ENCODE peak calls at places on chromosomes 4 and X, in eight cellular contexts. M is NCI-H1092; K is stomach; P is Kasumi-1; F is memory B cell; Z is HEK293T; N is stimulated activated CD8-positive, alpha-beta memory T cell treated with anti-CD3 and anti-CD28 coated beads, Interleukin-12 subunit alpha, Interleukin-12 subunit beta, amount 100 ng/mL, for 4 hours; T is stimulated activated CD4-positive, alpha-beta T cell treated with anti-CD3 and anti-CD28 coated beads, Interleukin-1b, Interleukin-23, amount 100 ng/mL, for 1 hour. D is an unnamed sample.

GRCh38 chrX:139158256-139158655 is 372.3 kb upstream of the F9 start:
- DNase-seq in P (no peak), M (no peak), Z (no peak), N (no peak), T (no peak), F (no peak), K (peak), D (no peak)

GRCh38 chrX:153414838-153415552 is 3.7 kb downstream of the ZFP92 start:
- DNase-seq in Z (no peak), F (no peak), M (no peak), N (no peak), T (no peak), P (no peak), K (no peak), D (no peak)

GRCh38 chr4:10753326-10753725 is 68.8 kb upstream of the CLNK start:
- DNase-seq in M (no peak), P (no peak), T (no peak), K (no peak), Z (no peak), N (no peak), F (no peak), D (no peak)

GRCh38 chrX:155334486-155335316 is at the start of gene CLIC2:
- DNase-seq in K (peak), M (peak), Z (no peak), N (no peak), P (no peak), T (no peak), F (no peak), D (no peak)

GRCh38 chr4:2662598-2662997 is 93.5 kb downstream of the TNIP2 start:
- DNase-seq in K (no peak), T (no peak), Z (no peak), M (no peak), F (no peak), N (no peak), P (no peak), D (no peak)

GRCh38 chr4:38377195-38377594 is 286.8 kb upstream of the KLF3 start:
- DNase-seq in M (no peak), T (no peak), F (no peak), P (no peak), Z (no peak), K (no peak), N (no peak), D (no peak)

GRCh38 chrX:51569561-51569960 is 49.2 kb downstream of the CENPVL3 start:
- DNase-seq in Z (no peak), F (no peak), T (no peak), M (no peak), K (no peak), P (no peak), N (no peak), D (no peak)

GRCh38 chr4:136946307-136946907 is 585.9 kb downstream of the PCDH18 start:
- DNase-seq in N (no peak), K (no peak), P (no peak), F (no peak), T (no peak), M (no peak), Z (no peak), D (no peak)

GRCh38 chrX:97685753-97686152 is 802.0 kb downstream of the RPA4 start:
- DNase-seq in N (no peak), T (no peak), P (peak), K (no peak), Z (peak), F (no peak), M (peak), D (no peak)

GRCh38 chrX:18620349-18620748 is 51.6 kb downstream of the RS1 start:
- DNase-seq in F (no peak), M (no peak), T (no peak), K (peak), Z (no peak), N (no peak), P (no peak), D (no peak)

GRCh38 chr4:152997771-152998487 is 61.8 kb downstream of the FHDC1 start:
- DNase-seq in P (no peak), N (no peak), M (no peak), Z (no peak), T (no peak), F (no peak), K (no peak), D (no peak)

GRCh38 chrX:33205321-33205720 is 6.0 kb downstream of the DMD start:
- DNase-seq in F (no peak), M (no peak), N (no peak), T (no peak), Z (no peak), K (no peak), P (no peak), D (no peak)

GRCh38 chr4:126564283-126564854 is 1068.4 kb upstream of the INTU start:
- DNase-seq in K (no peak), T (no peak), F (no peak), M (no peak), N (no peak), P (no peak), Z (peak), D (no peak)

GRCh38 chrX:57367649-57368048 is 81.1 kb downstream of the FAAH2 start:
- DNase-seq in F (no peak), K (no peak), P (no peak), N (no peak), Z (no peak), T (no peak), M (no peak), D (no peak)

GRCh38 chrX:153554519-153555167 is 37.2 kb downstream of the ATP2B3 start:
- DNase-seq in Z (peak), P (peak), F (peak), T (no peak), K (peak), N (peak), M (peak), D (peak)

GRCh38 chrX:56726609-56727008 is 2.4 kb upstream of the NBDY start:
- DNase-seq in P (peak), M (peak), Z (peak), T (no peak), N (no peak), K (no peak), F (peak), D (no peak)

GRCh38 chr4:169184236-169184635 is 86.5 kb downstream of the SH3RF1 start:
- DNase-seq in K (no peak), T (no peak), P (no peak), Z (no peak), M (no peak), N (no peak), F (no peak), D (no peak)

GRCh38 chr4:82744284-82744963 is 54.2 kb downstream of the SCD5 start:
- DNase-seq in N (no peak), T (no peak), Z (no peak), K (peak), P (no peak), F (no peak), M (no peak), D (no peak)

GRCh38 chrX:99480728-99481127 is 929.3 kb downstream of the PCDH19 start:
- DNase-seq in K (no peak), M (no peak), N (no peak), P (no peak), Z (no peak), T (no peak), F (no peak), D (no peak)

GRCh38 chr4:21304061-21304541 is 603.8 kb downstream of the PACRGL start:
- DNase-seq in P (no peak), T (no peak), F (no peak), K (peak), N (no peak), Z (no peak), M (peak), D (peak)

GRCh38 chr4:40238700-40239548 is 42.1 kb downstream of the RHOH start:
- DNase-seq in M (no peak), N (peak), K (no peak), T (peak), Z (peak), F (no peak), P (peak), D (no peak)

GRCh38 chr4:20960291-20960690 is 260.0 kb downstream of the PACRGL start:
- DNase-seq in Z (no peak), M (no peak), T (no peak), N (no peak), P (no peak), K (no peak), F (no peak), D (no peak)

GRCh38 chr4:58807843-58808605 is 1697.8 kb upstream of the IGFBP7 start:
- DNase-seq in M (no peak), P (no peak), F (no peak), T (no peak), Z (no peak), K (no peak), N (no peak), D (no peak)

GRCh38 chr4:141131738-141132688 is 1.3 kb downstream of the RNF150 start:
- DNase-seq in Z (peak), F (no peak), T (no peak), K (no peak), P (no peak), N (no peak), M (no peak), D (peak)

GRCh38 chr4:2364654-2365053 is 53.8 kb downstream of the ZFYVE28 start:
- DNase-seq in F (no peak), P (no peak), M (no peak), K (peak), Z (no peak), T (peak), N (peak), D (no peak)

D was measured in H9.